ENCODE peak calls at places on chromosome 14, in five cellular contexts. X is lower lobe of right lung, B is mucosa of descending colon, N is AG10803, Z is choroid plexus epithelial cell. I is an unnamed sample.

GRCh38 chr14:32185097-32185496 is 16.7 kb upstream of the RNU6-7 start:
- DNase-seq in X (no peak), B (no peak), N (no peak), Z (no peak), I (no peak)

GRCh38 chr14:100640481-100641273 is 53.5 kb upstream of the BEGAIN start:
- DNase-seq in X (no peak), B (peak; percentile 73), N (no peak), Z (peak; percentile 88), I (no peak)

GRCh38 chr14:44700184-44700583 is 193.1 kb upstream of the FSCB start:
- DNase-seq in X (no peak), B (no peak), N (no peak), Z (peak; percentile 10), I (no peak)

GRCh38 chr14:58749066-58749669 is 111.4 kb downstream of the DACT1 start:
- DNase-seq in X (peak; percentile 52), B (no peak), N (peak; percentile 90), Z (peak; percentile 92), I (no peak)

GRCh38 chr14:52735921-52736489 is 6.0 kb downstream of the STYX start:
- DNase-seq in X (no peak), B (no peak), N (no peak), Z (peak; percentile 50), I (no peak)

GRCh38 chr14:61418749-61419148 is 97.4 kb downstream of the PRKCH start:
- DNase-seq in X (no peak), B (no peak), N (no peak), Z (peak; percentile 14), I (no peak)

GRCh38 chr14:52609445-52610044 is 56.9 kb downstream of the GPR137C start:
- DNase-seq in X (no peak), B (no peak), N (no peak), Z (no peak), I (no peak)

GRCh38 chr14:34722723-34723545 is 8.5 kb upstream of the CFL2 start:
- DNase-seq in X (no peak), B (no peak), N (peak; percentile 76), Z (peak; percentile 79), I (no peak)

GRCh38 chr14:36655963-36656768 is 5.5 kb upstream of the PAX9 start:
- DNase-seq in X (no peak), B (no peak), N (no peak), Z (peak; percentile 8), I (no peak)

GRCh38 chr14:68141531-68142088 is 322.0 kb downstream of the RAD51B start:
- DNase-seq in X (no peak), B (no peak), N (peak; percentile 27), Z (peak; percentile 42), I (no peak)

GRCh38 chr14:61812347-61813100 is 50.3 kb downstream of the SNAPC1 start:
- DNase-seq in X (no peak), B (no peak), N (no peak), Z (peak; percentile 13), I (no peak)

GRCh38 chr14:77849711-77850110 is 49.8 kb downstream of the ADCK1 start:
- DNase-seq in X (no peak), B (no peak), N (peak; percentile 77), Z (peak; percentile 24), I (no peak)

GRCh38 chr14:101927859-101928258 is 36.5 kb upstream of the DYNC1H1 start:
- DNase-seq in X (peak; percentile 87), B (peak; percentile 80), N (peak; percentile 95), Z (peak; percentile 99), I (peak; percentile 57)

GRCh38 chr14:50045039-50045711 is 71.2 kb downstream of the VCPKMT start:
- DNase-seq in X (peak; percentile 85), B (peak; percentile 96), N (peak; percentile 82), Z (peak; percentile 72), I (no peak)

GRCh38 chr14:55572578-55572977 is 7.4 kb upstream of the KTN1 start:
- DNase-seq in X (no peak), B (no peak), N (no peak), Z (peak; percentile 9), I (no peak)

GRCh38 chr14:53539489-53540126 is 386.5 kb upstream of the DDHD1 start:
- DNase-seq in X (peak; percentile 69), B (peak; percentile 59), N (peak; percentile 70), Z (peak; percentile 89), I (peak; percentile 88)

GRCh38 chr14:68694516-68695235 is 98.2 kb downstream of the ZFP36L1 start:
- DNase-seq in X (no peak), B (no peak), N (peak; percentile 91), Z (peak; percentile 67), I (no peak)

GRCh38 chr14:100341301-100342031 is 18.3 kb downstream of the SLC25A47 start:
- DNase-seq in X (peak; percentile 57), B (no peak), N (peak; percentile 59), Z (peak; percentile 93), I (no peak)

GRCh38 chr14:95508377-95508776 is 8.1 kb downstream of the SYNE3 start:
- DNase-seq in X (no peak), B (no peak), N (no peak), Z (no peak), I (no peak)

GRCh38 chr14:44300911-44301310 is 206.2 kb downstream of the FSCB start:
- DNase-seq in X (no peak), B (no peak), N (no peak), Z (no peak), I (no peak)

DNA sequence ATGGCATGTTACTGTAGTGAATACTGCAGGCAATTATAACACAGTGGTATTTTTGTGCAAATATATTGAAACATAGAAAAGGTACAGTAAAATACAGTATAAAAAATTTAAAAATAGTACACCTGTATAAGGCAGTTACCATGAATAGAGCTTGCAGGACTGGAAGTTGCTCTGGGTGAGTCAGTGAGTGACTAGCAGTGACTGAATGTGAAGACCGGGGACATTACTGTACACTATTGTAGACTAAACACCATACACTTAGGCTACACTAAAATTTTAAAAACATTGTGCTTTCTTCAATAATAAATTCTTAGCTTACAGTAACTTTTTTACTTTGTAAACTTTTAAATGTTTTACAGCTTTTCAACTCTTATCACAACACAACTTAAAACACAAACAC is 181.7 kb downstream of the GALC start:
- DNase-seq in X (no peak), B (no peak), N (no peak), Z (no peak), I (no peak)
- TF ChIP-seq CTCF in X (no peak), B (no peak), N (no peak), Z (no peak), I (no peak)

GRCh38 chr14:94317259-94317658 is 5.9 kb downstream of the SERPINA6 start:
- DNase-seq in X (no peak), B (peak; percentile 71), N (peak; percentile 16), Z (peak; percentile 67), I (no peak)

GRCh38 chr14:94320243-94320642 is 2.9 kb downstream of the SERPINA6 start:
- DNase-seq in X (no peak), B (no peak), N (no peak), Z (no peak), I (no peak)

GRCh38 chr14:94328196-94328595 is 5.1 kb upstream of the SERPINA6 start:
- DNase-seq in X (no peak), B (no peak), N (no peak), Z (no peak), I (no peak)

GRCh38 chr14:94321421-94322271 is 1.5 kb downstream of the SERPINA6 start:
- DNase-seq in X (no peak), B (no peak), N (no peak), Z (no peak), I (no peak)

DNA sequence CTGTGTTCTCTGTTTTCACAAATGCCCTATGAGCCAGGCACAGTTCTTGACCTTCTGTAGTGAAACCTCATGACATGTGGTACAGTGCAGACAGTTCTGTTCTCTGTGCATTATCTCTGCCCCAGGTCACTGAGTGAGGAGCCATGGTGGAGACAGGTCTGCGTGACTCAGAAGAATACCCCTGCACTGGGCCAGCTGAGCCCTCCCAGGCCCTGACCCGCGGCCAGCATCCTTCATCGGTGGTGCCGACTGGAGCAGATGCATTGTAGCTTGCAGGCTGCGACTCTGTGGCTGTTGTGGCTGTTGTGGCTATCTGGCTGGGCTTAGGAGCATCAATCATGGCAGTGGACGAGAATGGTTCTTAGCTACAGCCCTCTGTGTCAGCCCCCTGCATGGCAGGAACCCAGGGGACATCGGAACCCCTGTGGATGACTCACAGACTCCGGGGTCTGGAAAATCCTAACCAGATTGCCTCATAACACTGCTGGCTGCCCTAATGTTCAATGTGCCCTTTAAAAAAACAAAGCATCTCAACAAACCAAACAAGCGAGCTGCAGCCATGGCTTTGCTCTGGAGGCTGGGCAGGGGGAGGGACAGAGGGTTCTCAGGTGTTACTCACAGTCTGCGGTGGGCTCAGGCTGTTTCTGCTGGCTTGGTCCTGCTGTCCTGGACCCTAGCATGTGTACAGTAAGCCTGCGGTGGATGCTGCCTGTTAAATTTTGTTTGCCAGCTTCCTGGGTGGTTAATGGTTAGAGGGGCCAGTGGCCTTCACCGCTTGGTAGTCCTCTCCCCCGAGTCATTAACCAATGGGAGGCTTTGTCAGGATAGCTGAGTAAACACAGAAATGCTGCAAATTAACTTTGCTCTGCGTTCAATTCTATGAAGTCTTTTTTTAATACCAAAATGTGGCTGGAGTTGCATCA is at the start of gene SERPINA6:
- DNase-seq in X (no peak), B (no peak), N (no peak), Z (peak; percentile 78), I (no peak)
- H3K4me3 ChIP-seq in X (no peak within 1 kb of the TSS), B (no peak within 1 kb of the TSS), N (no peak within 1 kb of the TSS), Z (no peak within 1 kb of the TSS), I (no peak within 1 kb of the TSS)

GRCh38 chr14:22906073-22906472 is 12.9 kb downstream of the RBM23 start:
- DNase-seq in X (no peak), B (no peak), N (no peak), Z (no peak), I (no peak)

GRCh38 chr14:22903742-22904087 is 15.2 kb downstream of the RBM23 start:
- DNase-seq in X (no peak), B (no peak), N (no peak), Z (no peak), I (no peak)

GRCh38 chr14:22908601-22909000 is 10.3 kb downstream of the RBM23 start:
- DNase-seq in X (no peak), B (no peak), N (peak; percentile 48), Z (peak; percentile 82), I (no peak)

GRCh38 chr14:22907429-22907828 is 11.5 kb downstream of the RBM23 start:
- DNase-seq in X (no peak), B (no peak), N (no peak), Z (no peak), I (no peak)

GRCh38 chr14:22905627-22906026 is 13.3 kb downstream of the RBM23 start:
- DNase-seq in X (no peak), B (no peak), N (no peak), Z (no peak), I (no peak)
- TF ChIP-seq CTCF in X (no peak), B (no peak), N (no peak), Z (no peak), I (no peak)

DNA sequence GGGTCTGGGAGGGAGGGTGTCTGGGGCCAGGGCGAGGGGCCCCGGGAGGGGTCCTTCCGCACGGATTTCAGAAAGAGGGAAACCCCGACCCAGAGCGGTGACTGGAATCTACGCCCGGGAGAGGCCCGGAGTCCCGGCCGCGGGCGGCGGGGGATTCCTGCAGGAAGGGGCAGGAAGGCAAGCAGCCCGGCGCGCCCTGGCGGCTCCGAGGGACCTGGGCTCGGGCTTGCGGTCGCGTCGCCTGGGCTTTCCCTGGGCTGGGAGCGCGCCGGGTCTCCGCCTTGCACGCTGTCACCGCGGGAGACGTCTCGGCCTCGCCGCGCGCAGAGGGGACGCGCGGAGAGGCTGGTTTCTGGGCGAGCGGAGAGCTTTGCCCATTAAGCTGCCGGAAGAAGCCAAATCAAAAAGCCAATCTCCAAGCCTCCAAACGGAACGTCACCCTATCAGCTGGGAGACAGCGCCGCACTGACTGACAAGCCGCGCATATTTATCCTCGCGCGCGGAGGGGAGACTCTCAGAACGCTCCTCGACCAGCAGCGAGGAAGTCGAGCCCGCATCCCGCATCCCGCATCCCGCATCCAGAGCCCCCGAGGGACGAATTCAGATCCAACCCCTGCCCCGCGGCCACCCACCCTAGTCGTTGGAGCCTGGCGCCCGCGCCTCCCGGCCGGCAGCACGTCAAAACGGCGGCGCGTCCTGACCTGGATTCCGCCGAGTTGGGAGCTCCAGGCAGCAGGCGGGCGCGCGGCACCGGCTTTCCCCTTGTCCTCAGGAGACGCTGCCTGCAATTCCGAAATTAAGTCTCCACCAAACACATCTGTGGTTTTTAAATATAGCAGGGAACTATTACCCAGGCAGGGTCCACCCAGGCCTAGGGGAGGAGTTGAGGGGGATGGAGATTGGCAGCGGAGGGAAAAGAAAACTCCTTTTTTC is at the start of gene SLC8A3:
- DNase-seq in X (no peak), B (peak; percentile 48), N (peak; percentile 22), Z (peak; percentile 48), I (peak; percentile 44)
- H3K4me3 ChIP-seq in X (peak within 1 kb of the TSS; percentile 57), B (no peak within 1 kb of the TSS), N (peak within 1 kb of the TSS; percentile 51), Z (peak within 1 kb of the TSS; percentile 54), I (peak within 1 kb of the TSS; percentile 77)

I was measured in dorsolateral prefrontal cortex.